ENCODE peak calls at places on chromosomes 13 and 19, in ten cellular contexts. W is colonic mucosa; G is IMR-90; Q is cardiac muscle cell; F is A549; H is naive thymus-derived CD4-positive, alpha-beta T cell; X is hepatocyte; Y is gastrocnemius medialis; M is CD4-positive, alpha-beta memory T cell; O is stomach. B is an unnamed sample.

GRCh38 chr13:33188093-33188882 is 97.3 kb downstream of the STARD13 start:
- DNase-seq in H (no peak), Y (no peak), X (no peak), G (peak; percentile 57), Q (peak; percentile 46), F (no peak), M (no peak), O (no peak), W (no peak), B (no peak)

GRCh38 chr13:78326608-78327007 is 276.7 kb downstream of the POU4F1 start:
- DNase-seq in O (no peak), Q (no peak), H (no peak), Y (no peak), X (no peak), M (no peak), G (no peak), W (no peak), F (no peak), B (no peak)

GRCh38 chr13:102091231-102091630 is 310.6 kb downstream of the FGF14 start:
- DNase-seq in M (no peak), H (no peak), G (no peak), W (no peak), O (no peak), X (peak; percentile 6), F (no peak), Y (no peak), Q (no peak), B (peak; percentile 72)

GRCh38 chr19:662962-663681 is at the start of gene RNF126:
- DNase-seq in H (peak; percentile 92), Q (peak; percentile 95), O (peak; percentile 96), G (peak; percentile 88), F (peak; percentile 72), X (peak; percentile 96), W (peak; percentile 94), Y (peak; percentile 92), M (peak; percentile 90), B (peak; percentile 93)

GRCh38 chr19:8392017-8392591 is 1.9 kb downstream of the RAB11B start:
- DNase-seq in H (no peak), F (no peak), O (peak; percentile 81), X (peak; percentile 43), G (no peak), M (no peak), W (no peak), Y (peak; percentile 68), Q (peak; percentile 29), B (no peak)

GRCh38 chr19:31532034-31532433 is 182.8 kb upstream of the TSHZ3 start:
- DNase-seq in Q (no peak), W (no peak), G (no peak), M (no peak), X (no peak), O (no peak), F (no peak), Y (no peak), H (no peak), B (no peak)

GRCh38 chr13:48393030-48393697 is 19.7 kb downstream of the LPAR6 start:
- DNase-seq in G (no peak), M (no peak), F (no peak), Q (no peak), Y (no peak), H (no peak), X (no peak), O (no peak), W (no peak), B (no peak)

GRCh38 chr19:4914736-4915501 is 5.6 kb downstream of the UHRF1 start:
- DNase-seq in W (peak; percentile 93), G (peak; percentile 69), H (peak; percentile 69), F (peak; percentile 77), X (peak; percentile 85), Q (peak; percentile 74), M (peak; percentile 56), Y (no peak), O (peak; percentile 57), B (no peak)

GRCh38 chr19:27746691-27747380 is 1466.1 kb downstream of the UQCRFS1 start:
- DNase-seq in Y (no peak), G (peak; percentile 1), W (peak; percentile 17), H (no peak), M (no peak), X (no peak), F (peak; percentile 19), O (peak; percentile 39), Q (peak; percentile 10), B (peak; percentile 66)

GRCh38 chr19:16612631-16613030 is 15.4 kb downstream of the MED26 start:
- DNase-seq in G (no peak), X (no peak), Q (peak; percentile 61), F (no peak), M (no peak), W (no peak), O (no peak), H (no peak), Y (no peak), B (no peak)

GRCh38 chr13:106471957-106472543 is 63.4 kb downstream of the EFNB2 start:
- DNase-seq in F (peak; percentile 71), X (peak; percentile 94), Y (no peak), H (no peak), O (peak; percentile 68), W (peak; percentile 69), M (no peak), G (peak; percentile 91), Q (peak; percentile 84), B (peak; percentile 78)

GRCh38 chr13:44578064-44578394 is 1.9 kb upstream of the TSC22D1 start:
- DNase-seq in O (peak; percentile 33), H (no peak), M (no peak), G (no peak), X (no peak), F (peak; percentile 12), Q (no peak), W (no peak), Y (peak; percentile 57), B (no peak)

GRCh38 chr19:19642506-19643157 is 825 bp downstream of the GMIP start:
- DNase-seq in H (peak; percentile 59), Y (no peak), X (no peak), Q (peak; percentile 13), M (peak; percentile 42), O (no peak), F (peak; percentile 21), G (no peak), W (no peak), B (peak; percentile 26)

GRCh38 chr19:5957132-5957531 is 20.8 kb downstream of the RANBP3 start:
- DNase-seq in M (no peak), O (no peak), W (no peak), Q (no peak), G (peak; percentile 62), F (no peak), X (peak; percentile 53), H (no peak), Y (no peak), B (no peak)

GRCh38 chr19:56983148-56983547 is 136.6 kb upstream of the USP29 start:
- DNase-seq in X (no peak), O (no peak), H (no peak), F (no peak), Y (no peak), M (no peak), G (no peak), Q (no peak), W (no peak), B (no peak)

GRCh38 chr19:56976995-56977906 is 136.7 kb upstream of the PEG3 start:
- DNase-seq in H (no peak), W (no peak), O (no peak), F (no peak), X (no peak), Q (no peak), Y (no peak), G (no peak), M (no peak), B (no peak)

GRCh38 chr19:56983804-56984203 is 136.0 kb upstream of the USP29 start:
- DNase-seq in G (no peak), O (no peak), X (no peak), Y (no peak), W (no peak), H (no peak), Q (no peak), F (no peak), M (no peak), B (no peak)

GRCh38 chr19:56978023-56978565 is 137.6 kb upstream of the PEG3 start:
- DNase-seq in H (no peak), F (no peak), G (no peak), X (no peak), O (no peak), M (no peak), Y (no peak), Q (no peak), W (no peak), B (no peak)

GRCh38 chr19:56980864-56981263 is 138.9 kb upstream of the USP29 start:
- DNase-seq in Q (no peak), M (no peak), F (no peak), W (no peak), O (no peak), X (no peak), H (no peak), Y (no peak), G (no peak), B (no peak)
- H3K4me1 ChIP-seq in Q (no peaks in the 10 kb centered on the region), M (no peaks in the 10 kb centered on the region), F (no peaks in the 10 kb centered on the region), W (no peaks in the 10 kb centered on the region), O (no peaks in the 10 kb centered on the region), X (no peaks in the 10 kb centered on the region), H (no peaks in the 10 kb centered on the region), Y (no peaks in the 10 kb centered on the region), G (no peaks in the 10 kb centered on the region), B (no peaks in the 10 kb centered on the region)

DNA sequence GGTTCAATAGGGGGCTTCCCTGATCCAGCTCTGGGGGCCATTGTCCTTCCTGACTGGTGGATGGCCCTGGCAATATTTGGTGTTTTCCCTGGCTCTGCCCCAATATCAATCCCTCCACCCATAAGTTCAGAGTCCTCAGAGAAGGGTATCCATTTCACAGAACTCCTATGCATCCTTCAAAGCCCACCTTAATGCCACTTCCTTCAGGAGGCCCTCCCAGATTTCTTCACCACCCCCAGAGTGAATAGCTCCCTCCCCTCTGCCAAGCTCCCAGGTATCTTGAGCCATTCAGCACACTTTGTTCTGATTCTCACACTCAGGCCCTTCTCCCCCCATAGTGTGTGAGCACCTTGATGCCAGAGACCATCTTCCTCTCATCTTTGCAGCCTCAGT is 5.8 kb downstream of the PPP1R14A start:
- DNase-seq in Q (no peak), O (no peak), G (no peak), X (no peak), Y (no peak), H (no peak), M (no peak), W (no peak), F (no peak), B (no peak)
- H3K4me3 ChIP-seq in Q (no peak overlapping the region), O (no peak overlapping the region), G (no peak overlapping the region), X (no peak overlapping the region), Y (peak overlapping the region; percentile 60), H (no peak overlapping the region), M (no peak overlapping the region), W (no peak overlapping the region), F (no peak overlapping the region), B (no peak overlapping the region)

GRCh38 chr13:29566206-29566605 is 29.3 kb downstream of the SLC7A1 start:
- DNase-seq in M (no peak), X (no peak), O (no peak), F (no peak), G (no peak), Y (no peak), Q (no peak), H (no peak), W (no peak), B (no peak)
- H3K4me1 ChIP-seq in M (peaks cover 16% of the 10 kb centered on the region), X (no peaks in the 10 kb centered on the region), O (peaks cover 27% of the 10 kb centered on the region), F (peaks cover 5% of the 10 kb centered on the region), G (peaks cover 10% of the 10 kb centered on the region), Y (no peaks in the 10 kb centered on the region), Q (peaks cover 9% of the 10 kb centered on the region), H (no peaks in the 10 kb centered on the region), W (peaks cover 10% of the 10 kb centered on the region), B (peaks cover 23% of the 10 kb centered on the region)

DNA sequence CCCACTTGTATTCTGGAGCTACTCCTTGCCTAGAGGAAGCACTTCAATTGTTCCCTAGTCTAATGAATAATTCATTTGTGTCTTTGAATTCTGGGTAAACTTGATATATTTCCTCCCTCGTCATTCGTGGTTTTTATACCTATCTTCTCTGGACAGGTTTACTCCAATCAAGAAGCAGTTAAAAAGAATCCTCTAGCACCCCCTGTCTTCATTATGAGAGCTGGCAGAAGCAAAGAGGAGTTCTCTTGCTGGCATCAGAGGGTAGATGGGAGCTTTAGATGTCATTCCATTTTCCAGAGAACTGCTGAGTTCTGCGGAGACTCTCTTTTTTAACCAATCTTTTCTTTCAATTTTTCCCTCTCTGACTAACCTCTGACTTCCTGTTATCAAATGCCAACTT is 627.7 kb downstream of the FGF9 start:
- DNase-seq in M (no peak), Y (no peak), X (no peak), Q (no peak), O (no peak), W (no peak), H (no peak), F (no peak), G (no peak), B (no peak)
- H3K4me3 ChIP-seq in M (no peak overlapping the region), Y (no peak overlapping the region), X (no peak overlapping the region), Q (no peak overlapping the region), O (no peak overlapping the region), W (no peak overlapping the region), H (no peak overlapping the region), F (no peak overlapping the region), G (no peak overlapping the region), B (no peak overlapping the region)

B was measured in neural progenitor cell.